ENCODE peak calls at places on chromosomes 12 and 14, in seven cellular contexts. U is NCI-H2081; S is NCI-H1092; B is foreskin keratinocyte; R is activated CD4-positive, CD25-positive, alpha-beta regulatory T cell treated with anti-CD3 and anti-CD28 coated beads, Interleukin-2, amount 50 U/mL, for 72 hours; Z is T-helper 2 cell; I is NCI-H69. H is an unnamed sample.

GRCh38 chr14:100440207-100440631 is 117.1 kb downstream of the SLC25A47 start:
- DNase-seq in U (peak; percentile 67), S (peak; percentile 39), B (peak; percentile 81), R (no peak), Z (no peak), I (peak; percentile 87), H (peak; percentile 69)

GRCh38 chr12:89384050-89384749 is 31.9 kb upstream of the DUSP6 start:
- DNase-seq in U (peak; percentile 31), S (peak; percentile 40), B (peak; percentile 87), R (no peak), Z (no peak), I (peak; percentile 56), H (peak; percentile 21)

GRCh38 chr12:55073043-55074022 is 52.9 kb upstream of the OR9K2 start:
- DNase-seq in U (peak; percentile 50), S (peak; percentile 58), B (peak; percentile 42), R (peak; percentile 76), Z (peak; percentile 61), I (peak; percentile 89), H (peak; percentile 91)

GRCh38 chr12:47935196-47935595 is 28.2 kb upstream of the TMEM106C start:
- DNase-seq in U (no peak), S (no peak), B (no peak), R (no peak), Z (no peak), I (peak; percentile 18), H (no peak)

GRCh38 chr14:70096866-70097265 is 91.9 kb downstream of the SLC8A3 start:
- DNase-seq in U (no peak), S (no peak), B (no peak), R (no peak), Z (no peak), I (peak; percentile 44), H (peak; percentile 44)

GRCh38 chr14:89469210-89470198 is 52.5 kb upstream of the FOXN3 start:
- DNase-seq in U (no peak), S (no peak), B (no peak), R (no peak), Z (no peak), I (no peak), H (no peak)

GRCh38 chr12:12008232-12008850 is 62.4 kb upstream of the BCL2L14 start:
- DNase-seq in U (no peak), S (no peak), B (no peak), R (no peak), Z (peak; percentile 59), I (peak; percentile 14), H (no peak)

GRCh38 chr14:68864301-68864810 is 71.5 kb upstream of the ZFP36L1 start:
- DNase-seq in U (no peak), S (no peak), B (no peak), R (no peak), Z (no peak), I (no peak), H (no peak)

GRCh38 chr12:11771356-11771755 is 121.9 kb downstream of the ETV6 start:
- DNase-seq in U (no peak), S (no peak), B (no peak), R (no peak), Z (no peak), I (no peak), H (no peak)

GRCh38 chr12:98741615-98742265 is 96.7 kb downstream of the APAF1 start:
- DNase-seq in U (no peak), S (no peak), B (no peak), R (no peak), Z (no peak), I (peak; percentile 41), H (peak; percentile 29)

GRCh38 chr14:102580552-102581110 is 11.8 kb upstream of the RCOR1 start:
- DNase-seq in U (no peak), S (no peak), B (no peak), R (no peak), Z (no peak), I (no peak), H (no peak)

GRCh38 chr12:107891967-107892366 is 117.5 kb downstream of the ASCL4 start:
- DNase-seq in U (no peak), S (no peak), B (no peak), R (no peak), Z (no peak), I (peak; percentile 14), H (peak; percentile 47)

GRCh38 chr12:49049566-49050224 is 10.9 kb downstream of the KMT2D start:
- DNase-seq in U (no peak), S (no peak), B (peak; percentile 43), R (no peak), Z (no peak), I (no peak), H (no peak)

GRCh38 chr12:24195063-24195462 is 245.6 kb upstream of the SOX5 start:
- DNase-seq in U (no peak), S (no peak), B (no peak), R (no peak), Z (no peak), I (no peak), H (no peak)

H was measured in NCI-H82.